ENCODE peak calls at places on chromosomes 4 and X, in nine cellular contexts. X is SJSA1; T is naive thymus-derived CD8-positive, alpha-beta T cell; N is GM03348; I is ACHN; M is NCI-H1092; Y is colonic mucosa; W is NCI-H524 treated with DMSO at 0.1 percent for 48 hours; D is RCC 7860. R is an unnamed sample.
A peak's percentile ranks its signal among the peaks of the same experiment; 100 is the strongest.

GRCh38 chr4:168715889-168716288 is 219.0 kb downstream of the PALLD start:
- DNase-seq in X (no peak), T (no peak), N (no peak), I (no peak), M (no peak), Y (no peak), W (no peak), D (no peak), R (no peak)

GRCh38 chr4:46389301-46389761 is 597 bp downstream of the GABRA2 start:
- DNase-seq in X (no peak), T (no peak), N (peak; percentile 11), I (no peak), M (no peak), Y (peak; percentile 62), W (peak; percentile 23), D (no peak), R (peak; percentile 31)

GRCh38 chrX:38669425-38669824 is 108.1 kb downstream of the TSPAN7 start:
- DNase-seq in X (no peak), T (no peak), N (no peak), I (no peak), M (no peak), Y (no peak), W (no peak), D (no peak), R (no peak)

GRCh38 chrX:16160729-16161128 is 6.6 kb upstream of the MAGEB17 start:
- DNase-seq in X (peak; percentile 48), T (no peak), N (peak; percentile 69), I (peak; percentile 89), M (no peak), Y (no peak), W (no peak), D (peak; percentile 95), R (peak; percentile 87)

GRCh38 chr4:169268951-169269781 is 1.6 kb downstream of the SH3RF1 start:
- DNase-seq in X (peak; percentile 61), T (no peak), N (peak; percentile 65), I (peak; percentile 74), M (no peak), Y (peak; percentile 52), W (no peak), D (peak; percentile 77), R (peak; percentile 66)

GRCh38 chr4:11079171-11079570 is 349.5 kb downstream of the HS3ST1 start:
- DNase-seq in X (no peak), T (no peak), N (no peak), I (no peak), M (no peak), Y (no peak), W (peak; percentile 41), D (no peak), R (no peak)

GRCh38 chrX:7514871-7515599 is 327.9 kb upstream of the VCX start:
- DNase-seq in X (no peak), T (no peak), N (peak; percentile 2), I (no peak), M (no peak), Y (no peak), W (no peak), D (peak; percentile 57), R (peak; percentile 1)

GRCh38 chrX:106000203-106000602 is 38.3 kb downstream of the SERPINA7 start:
- DNase-seq in X (no peak), T (no peak), N (no peak), I (no peak), M (no peak), Y (no peak), W (no peak), D (no peak), R (no peak)

GRCh38 chrX:19121898-19122640 is at the start of gene ADGRG2:
- DNase-seq in X (peak; percentile 43), T (no peak), N (peak; percentile 59), I (peak; percentile 8), M (no peak), Y (peak; percentile 33), W (no peak), D (no peak), R (peak; percentile 44)

GRCh38 chr4:109164011-109164410 is 138.4 kb downstream of the COL25A1 start:
- DNase-seq in X (no peak), T (no peak), N (peak; percentile 33), I (no peak), M (no peak), Y (no peak), W (no peak), D (no peak), R (peak; percentile 74)

GRCh38 chr4:24557036-24558022 is 27.0 kb downstream of the DHX15 start:
- DNase-seq in X (no peak), T (no peak), N (no peak), I (no peak), M (no peak), Y (no peak), W (no peak), D (no peak), R (no peak)

GRCh38 chrX:34555481-34555880 is 101.6 kb downstream of the TMEM47 start:
- DNase-seq in X (no peak), T (no peak), N (no peak), I (no peak), M (no peak), Y (no peak), W (no peak), D (no peak), R (no peak)

GRCh38 chr4:37977471-37978452 is 17.6 kb downstream of the PTTG2 start:
- DNase-seq in X (peak; percentile 67), T (peak; percentile 60), N (peak; percentile 88), I (peak; percentile 70), M (peak; percentile 46), Y (peak; percentile 78), W (no peak), D (peak; percentile 56), R (peak; percentile 86)

GRCh38 chr4:25760518-25761157 is 102.2 kb downstream of the SEL1L3 start:
- DNase-seq in X (no peak), T (no peak), N (peak; percentile 16), I (no peak), M (no peak), Y (no peak), W (no peak), D (no peak), R (no peak)

GRCh38 chr4:76090241-76090691 is 15.8 kb downstream of the ART3 start:
- DNase-seq in X (no peak), T (no peak), N (peak; percentile 75), I (no peak), M (no peak), Y (peak; percentile 22), W (no peak), D (no peak), R (peak; percentile 22)

GRCh38 chr4:28621541-28621940 is 1760.9 kb downstream of the STIM2 start:
- DNase-seq in X (no peak), T (no peak), N (peak; percentile 31), I (no peak), M (no peak), Y (no peak), W (no peak), D (no peak), R (no peak)

GRCh38 chr4:171157462-171158082 is 655.6 kb upstream of the GALNTL6 start:
- DNase-seq in X (no peak), T (no peak), N (no peak), I (no peak), M (no peak), Y (no peak), W (no peak), D (no peak), R (no peak)

GRCh38 chrX:100413231-100413630 is 3.2 kb upstream of the PCDH19 start:
- DNase-seq in X (no peak), T (no peak), N (peak; percentile 66), I (peak; percentile 45), M (peak; percentile 50), Y (peak; percentile 29), W (peak; percentile 71), D (peak; percentile 21), R (peak; percentile 69)

GRCh38 chr4:105060628-105061027 is 86.0 kb upstream of the TET2 start:
- DNase-seq in X (no peak), T (no peak), N (no peak), I (no peak), M (no peak), Y (no peak), W (no peak), D (peak; percentile 52), R (peak; percentile 64)

GRCh38 chr4:123673971-123674370 is 277.4 kb downstream of the SPRY1 start:
- DNase-seq in X (no peak), T (no peak), N (peak; percentile 6), I (no peak), M (no peak), Y (no peak), W (no peak), D (peak; percentile 25), R (no peak)

GRCh38 chr4:138405439-138405838 is 163.3 kb upstream of the SLC7A11 start:
- DNase-seq in X (no peak), T (no peak), N (no peak), I (peak; percentile 19), M (no peak), Y (no peak), W (no peak), D (peak; percentile 20), R (no peak)

GRCh38 chrX:65300104-65300809 is 234.3 kb downstream of the LAS1L start:
- DNase-seq in X (no peak), T (no peak), N (no peak), I (no peak), M (no peak), Y (no peak), W (no peak), D (no peak), R (no peak)

GRCh38 chr4:7928711-7929505 is 10.8 kb downstream of the AFAP1 start:
- DNase-seq in X (no peak), T (no peak), N (no peak), I (peak; percentile 20), M (no peak), Y (no peak), W (no peak), D (no peak), R (peak; percentile 50)

GRCh38 chr4:127309360-127310095 is 323.2 kb upstream of the INTU start:
- DNase-seq in X (no peak), T (no peak), N (no peak), I (no peak), M (no peak), Y (no peak), W (no peak), D (no peak), R (peak; percentile 41)

GRCh38 chr4:157739237-157739636 is 433.6 kb downstream of the GASK1B start:
- DNase-seq in X (no peak), T (no peak), N (no peak), I (peak; percentile 42), M (no peak), Y (no peak), W (no peak), D (peak; percentile 44), R (peak; percentile 31)

GRCh38 chr4:176499518-176499917 is 179.8 kb downstream of the SPCS3 start:
- DNase-seq in X (no peak), T (no peak), N (peak; percentile 67), I (peak; percentile 80), M (no peak), Y (no peak), W (no peak), D (peak; percentile 56), R (no peak)

GRCh38 chr4:85747871-85748491 is 273.0 kb downstream of the ARHGAP24 start:
- DNase-seq in X (no peak), T (no peak), N (peak; percentile 59), I (peak; percentile 68), M (peak; percentile 26), Y (peak; percentile 43), W (peak; percentile 3), D (peak; percentile 44), R (peak; percentile 83)

R was measured in astrocyte of the hippocampus.